ENCODE peak calls at places on chromosomes 6 and 20, in seven cellular contexts. B is cardiac muscle cell, L is neural crest cell, V is right atrium auricular region, F is GM23338, T is brain microvascular endothelial cell, E is AG09309. H is an unnamed sample.

GRCh38 chr6:40642190-40642589 is 55.0 kb upstream of the LRFN2 start:
- DNase-seq in F (no peak), B (no peak), L (no peak), T (no peak), V (no peak), E (no peak), H (peak; percentile 3)

GRCh38 chr20:36065427-36065998 is 89.0 kb upstream of the EPB41L1 start:
- DNase-seq in B (no peak), E (no peak), F (no peak), V (no peak), T (no peak), L (no peak), H (no peak)

GRCh38 chr6:15502451-15503345 is 160.1 kb downstream of the DTNBP1 start:
- DNase-seq in F (no peak), B (peak; percentile 30), E (no peak), T (no peak), L (no peak), V (no peak), H (no peak)

GRCh38 chr20:50724851-50725721 is 6.3 kb upstream of the PARD6B start:
- DNase-seq in L (peak; percentile 28), F (peak; percentile 62), E (peak; percentile 86), B (peak; percentile 97), T (peak; percentile 98), V (peak; percentile 73), H (peak; percentile 96)

GRCh38 chr20:57347393-57347792 is 3.7 kb upstream of the RAE1 start:
- DNase-seq in V (no peak), E (no peak), F (no peak), B (no peak), L (no peak), T (no peak), H (no peak)

GRCh38 chr6:101605874-101606273 is 212.4 kb downstream of the GRIK2 start:
- DNase-seq in T (no peak), F (no peak), E (no peak), V (no peak), B (no peak), L (no peak), H (peak; percentile 30)

GRCh38 chr6:106469882-106470281 is 109.4 kb downstream of the CRYBG1 start:
- DNase-seq in B (no peak), L (no peak), F (no peak), V (no peak), E (no peak), T (no peak), H (no peak)

GRCh38 chr6:11631008-11631407 is 93.5 kb downstream of the TMEM170B start:
- DNase-seq in E (no peak), L (no peak), B (no peak), V (no peak), F (no peak), T (no peak), H (no peak)

GRCh38 chr6:2714359-2714895 is 36.3 kb downstream of the MYLK4 start:
- DNase-seq in F (no peak), L (no peak), E (peak; percentile 73), V (no peak), B (peak; percentile 92), T (peak; percentile 97), H (peak; percentile 46)

GRCh38 chr6:166313255-166314070 is 5.3 kb upstream of the PRR18 start:
- DNase-seq in F (peak; percentile 77), E (peak; percentile 8), V (no peak), B (peak; percentile 69), T (no peak), L (peak; percentile 57), H (peak; percentile 58)

GRCh38 chr6:30802731-30803130 is 58.4 kb upstream of the IER3 start:
- DNase-seq in B (no peak), E (no peak), T (no peak), L (no peak), V (no peak), F (no peak), H (no peak)

GRCh38 chr20:64241061-64241460 is 14.5 kb upstream of the PCMTD2 start:
- DNase-seq in F (no peak), T (no peak), L (no peak), B (no peak), E (no peak), V (no peak), H (no peak)

GRCh38 chr6:16437095-16437494 is 198.7 kb downstream of the GMPR start:
- DNase-seq in B (no peak), E (no peak), T (no peak), L (no peak), F (no peak), V (no peak), H (no peak)

GRCh38 chr6:71012871-71013456 is 56.1 kb upstream of the B3GAT2 start:
- DNase-seq in L (peak; percentile 15), T (peak; percentile 28), V (no peak), B (peak; percentile 70), F (peak; percentile 82), E (peak; percentile 20), H (peak; percentile 73)

GRCh38 chr20:45781391-45781931 is 10.2 kb downstream of the WFDC3 start:
- DNase-seq in T (peak; percentile 65), V (no peak), E (peak; percentile 77), F (no peak), B (peak; percentile 88), L (no peak), H (peak; percentile 48)

GRCh38 chr20:64150756-64151633 is 13.3 kb upstream of the MYT1 start:
- DNase-seq in L (no peak), V (no peak), E (no peak), B (no peak), F (no peak), T (no peak), H (no peak)

DNA sequence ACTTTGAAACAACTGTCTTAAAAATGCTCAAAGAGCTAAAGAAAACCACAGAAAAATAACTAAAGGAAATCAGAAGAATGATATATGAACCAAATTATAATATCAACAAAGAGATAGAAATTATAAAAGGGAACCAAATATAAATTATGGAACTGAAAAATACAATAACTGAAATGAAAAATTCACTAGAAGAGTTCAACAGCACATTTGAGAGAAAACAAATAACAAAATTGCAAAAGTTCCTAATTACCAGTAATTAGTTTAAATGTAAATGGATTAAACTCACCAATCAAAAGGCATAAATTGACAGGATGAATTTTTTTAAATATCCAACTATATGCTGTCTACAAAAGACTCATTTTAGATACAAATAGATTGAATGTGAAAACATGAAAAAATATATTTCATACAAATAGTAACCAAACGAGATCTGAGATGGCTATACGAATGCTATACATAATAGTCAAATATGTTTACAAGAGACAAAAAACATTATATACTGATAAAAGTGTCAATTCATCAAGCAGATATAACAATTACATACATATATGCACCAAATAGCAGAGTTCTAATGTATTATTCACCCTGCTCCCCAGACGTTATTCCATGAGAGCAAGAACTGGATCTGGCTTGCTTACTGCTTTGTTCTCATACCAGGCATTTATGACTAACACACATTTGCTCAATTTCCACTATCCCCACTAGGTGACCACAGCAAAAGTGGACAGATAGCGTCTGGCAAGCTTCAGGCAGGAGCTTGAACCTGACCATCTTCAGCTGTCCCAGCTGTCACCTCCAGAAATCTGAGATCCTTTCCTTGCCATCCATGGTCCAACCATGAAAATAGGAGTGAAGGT is 72.4 kb upstream of the SIRPA start:
- DNase-seq in F (no peak), B (peak; percentile 65), L (no peak), V (no peak), E (no peak), T (peak; percentile 67), H (peak; percentile 50)
- TF ChIP-seq CTCF in F (no peak), B (peak; percentile 24), L (no peak), V (no peak), E (peak; percentile 12), T (peak; percentile 43), H (no peak)

DNA sequence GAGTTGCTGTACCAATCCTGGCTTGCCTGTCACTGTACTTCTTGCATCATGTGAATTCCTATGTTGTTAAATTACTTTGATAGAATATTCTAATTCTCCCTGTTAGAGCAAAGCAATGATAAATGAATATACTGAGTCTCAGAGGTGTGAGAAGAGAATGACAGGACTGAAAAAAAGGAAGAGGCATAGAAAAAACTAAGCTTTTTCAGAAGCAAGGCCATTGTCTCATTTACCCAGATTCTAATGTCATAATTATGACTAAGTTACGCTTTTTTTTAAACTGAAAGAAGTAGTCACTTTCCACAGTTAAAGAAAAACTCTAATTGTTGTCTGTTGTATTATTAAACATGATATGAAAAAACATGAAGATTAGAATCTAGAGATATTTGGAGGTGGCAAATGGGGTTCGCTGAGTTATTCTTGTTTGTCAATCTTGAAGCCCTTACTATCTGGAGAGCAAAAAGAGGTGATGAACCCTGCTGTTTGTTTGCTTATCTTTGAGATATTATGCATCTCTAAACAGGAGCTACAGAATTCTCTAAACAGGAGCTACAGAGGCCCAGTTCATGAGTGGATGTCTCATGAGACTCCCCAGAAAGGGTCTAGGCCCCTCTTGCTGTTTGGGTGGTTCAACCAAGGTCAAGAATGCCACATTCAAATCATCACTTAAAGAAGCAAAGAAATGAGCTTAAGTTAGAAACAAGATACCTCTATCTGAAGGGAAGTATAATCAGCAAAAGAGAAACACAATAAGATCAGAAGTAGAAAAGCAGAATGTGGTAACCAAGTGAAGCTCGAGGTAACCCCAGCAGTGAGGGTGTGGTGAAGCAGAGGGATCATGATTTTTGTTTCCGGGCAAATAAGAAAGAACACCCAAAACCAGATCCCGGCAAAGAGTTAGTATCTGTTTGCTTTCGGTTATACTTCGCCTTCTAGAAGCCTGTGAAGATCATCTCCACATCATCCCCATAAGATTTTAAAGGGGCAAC is 33.3 kb upstream of the THEMIS start:
- DNase-seq in B (no peak), L (no peak), T (no peak), E (no peak), F (no peak), V (no peak), H (no peak)
- TF ChIP-seq CTCF in B (no peak), L (no peak), T (no peak), E (no peak), F (no peak), V (no peak), H (no peak)

DNA sequence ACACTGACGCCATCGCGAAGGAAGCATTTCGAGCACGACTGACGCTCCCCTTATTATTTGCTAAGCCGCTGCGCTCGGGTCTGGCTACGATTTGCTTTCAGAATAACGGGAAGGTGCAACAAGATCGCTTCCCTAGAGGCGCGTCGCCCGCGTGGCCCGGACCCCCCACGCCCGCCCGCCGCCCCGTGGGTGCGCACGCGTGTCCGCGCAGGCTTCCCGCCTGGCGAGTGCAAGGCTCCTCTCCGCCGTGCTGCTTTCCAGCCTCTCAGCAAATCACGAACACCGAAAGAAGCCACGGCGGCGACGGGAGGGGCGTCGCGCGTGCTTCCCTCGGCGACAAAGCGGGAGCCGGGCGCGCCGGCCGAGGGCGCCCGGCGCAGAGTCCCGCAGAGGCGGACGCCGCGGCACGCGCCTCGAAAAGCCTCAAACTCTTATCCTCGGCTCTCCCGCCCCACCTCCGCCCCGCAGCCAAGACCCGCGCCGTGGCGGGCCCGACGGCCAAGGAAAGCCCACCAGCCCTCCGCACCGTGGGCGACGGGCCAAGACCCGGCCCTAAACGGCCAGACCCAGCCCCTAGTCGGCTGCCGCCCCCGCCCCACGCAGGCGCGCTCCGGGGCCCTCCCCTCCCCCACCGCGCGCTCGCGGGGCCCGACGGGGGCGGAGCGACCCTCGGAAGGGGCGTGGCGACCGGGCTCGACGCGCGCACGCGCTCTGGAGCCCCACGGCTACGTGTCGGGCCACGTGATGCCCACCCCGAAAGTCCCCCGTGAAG is 987 bp upstream of the QKI start:
- DNase-seq in T (peak; percentile 79), B (peak; percentile 96), E (peak; percentile 59), F (peak; percentile 70), L (peak; percentile 91), V (peak; percentile 89), H (peak; percentile 86)
- TF ChIP-seq CTCF in T (no peak), B (no peak), E (no peak), F (no peak), L (no peak), V (peak; percentile 27), H (no peak)

DNA sequence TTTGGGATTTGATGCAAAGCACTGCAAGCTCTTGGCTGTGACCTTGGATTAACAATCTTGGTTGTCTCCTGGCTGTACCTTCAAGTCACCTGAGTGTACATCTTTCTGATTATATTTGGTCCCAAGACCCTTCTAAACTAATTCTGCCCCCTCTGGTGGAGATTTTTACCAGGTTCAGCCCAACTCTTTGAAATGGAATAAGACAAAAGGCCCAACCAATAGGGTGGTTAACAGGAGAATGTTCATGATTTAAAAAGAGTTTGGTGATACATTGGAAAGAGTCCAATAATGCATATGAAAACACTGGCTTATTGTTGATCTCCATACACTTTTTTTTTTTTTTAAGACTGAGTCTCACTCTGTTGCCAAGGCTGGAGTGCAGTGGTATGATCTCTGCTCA is 77.5 kb upstream of the CD83 start:
- DNase-seq in V (no peak), B (no peak), T (no peak), E (no peak), L (no peak), F (peak; percentile 42), H (no peak)
- TF ChIP-seq CTCF in V (no peak), B (no peak), T (no peak), E (no peak), L (no peak), F (peak; percentile 56), H (no peak)

H was measured in MCF 10A.